ENCODE peak calls at places on chromosomes 13 and 19, in six cellular contexts. G, W, I, S, C and X are unnamed samples.

GRCh38 chr13:76036176-76036575 is 400.0 kb downstream of the LMO7 start:
- DNase-seq in S (no peak), C (no peak), W (peak), I (no peak), G (no peak), X (no peak)

GRCh38 chr19:2807379-2808128 is 12.1 kb upstream of the ZNF554 start:
- DNase-seq in S (no peak), I (peak), C (no peak), W (no peak), G (no peak), X (no peak)

GRCh38 chr13:41603917-41604316 is 146.6 kb downstream of the RGCC start:
- DNase-seq in C (peak), G (no peak), I (no peak), W (peak), S (peak), X (peak)

GRCh38 chr13:39016789-39017188 is 21.1 kb downstream of the PROSER1 start:
- DNase-seq in S (peak), W (peak), G (no peak), I (no peak), C (no peak), X (peak)

GRCh38 chr19:45451181-45451849 is 16.5 kb upstream of the FOSB start:
- DNase-seq in C (peak), W (peak), G (no peak), S (peak), I (no peak), X (peak)

GRCh38 chr19:27867981-27868380 is 1345.0 kb downstream of the UQCRFS1 start:
- DNase-seq in C (no peak), W (no peak), G (no peak), S (no peak), I (no peak), X (no peak)

GRCh38 chr13:51998723-51999471 is 12.4 kb downstream of the ATP7B start:
- DNase-seq in C (no peak), S (no peak), W (no peak), I (no peak), G (no peak), X (no peak)

GRCh38 chr19:1004204-1004802 is 4.1 kb downstream of the GRIN3B start:
- DNase-seq in I (no peak), W (no peak), S (no peak), G (no peak), C (no peak), X (no peak)

GRCh38 chr13:92676246-92676645 is 550.4 kb upstream of the GPC6 start:
- DNase-seq in G (no peak), S (no peak), I (no peak), W (no peak), C (no peak), X (no peak)

GRCh38 chr19:7521551-7522071 is 813 bp upstream of the MCOLN1 start:
- DNase-seq in W (no peak), G (no peak), S (no peak), C (no peak), I (no peak), X (no peak)
- H3K9ac ChIP-seq in W (peak), G (no peak), S (peak), C (peak), I (no peak), X (peak)

DNA sequence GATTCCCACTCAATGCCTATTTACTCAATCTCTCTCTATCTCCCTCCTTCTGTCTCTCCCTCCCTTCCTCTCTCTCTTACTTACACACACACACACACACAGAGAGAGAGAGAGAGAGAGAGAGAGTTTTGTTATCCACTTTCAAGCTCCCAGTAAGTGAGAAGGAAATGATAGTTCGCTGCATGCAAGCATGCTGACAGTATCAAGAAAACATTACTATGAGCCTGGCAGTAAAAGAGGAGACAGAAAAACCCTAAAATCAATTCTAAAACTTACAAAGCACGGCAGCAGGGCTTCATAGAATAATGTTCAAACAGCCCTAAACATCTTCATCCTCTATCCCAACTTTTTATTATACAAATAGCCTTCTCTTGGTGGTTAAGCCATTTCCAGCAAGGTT is 171.9 kb downstream of the FOXO1 start:
- DNase-seq in I (no peak), S (no peak), G (no peak), W (no peak), C (peak), X (no peak)
- H3K9ac ChIP-seq in I (no peak), S (no peak), G (no peak), W (no peak), C (no peak), X (no peak)

GRCh38 chr13:21691928-21692327 is 21.1 kb downstream of the FGF9 start:
- DNase-seq in I (no peak), W (no peak), G (no peak), C (no peak), S (no peak), X (no peak)

GRCh38 chr13:21696865-21697448 is 26.1 kb downstream of the FGF9 start:
- DNase-seq in S (no peak), C (no peak), G (no peak), W (no peak), I (no peak), X (no peak)

GRCh38 chr13:21691500-21691899 is 20.6 kb downstream of the FGF9 start:
- DNase-seq in W (no peak), S (no peak), C (no peak), I (no peak), G (no peak), X (no peak)

GRCh38 chr13:21695536-21695935 is 24.7 kb downstream of the FGF9 start:
- DNase-seq in I (no peak), G (no peak), S (no peak), C (no peak), W (no peak), X (no peak)

GRCh38 chr13:21694831-21695230 is 24.0 kb downstream of the FGF9 start:
- DNase-seq in S (no peak), G (no peak), I (no peak), W (no peak), C (no peak), X (no peak)
- H3K9ac ChIP-seq in S (no peak), G (no peak), I (no peak), W (no peak), C (no peak), X (no peak)

DNA sequence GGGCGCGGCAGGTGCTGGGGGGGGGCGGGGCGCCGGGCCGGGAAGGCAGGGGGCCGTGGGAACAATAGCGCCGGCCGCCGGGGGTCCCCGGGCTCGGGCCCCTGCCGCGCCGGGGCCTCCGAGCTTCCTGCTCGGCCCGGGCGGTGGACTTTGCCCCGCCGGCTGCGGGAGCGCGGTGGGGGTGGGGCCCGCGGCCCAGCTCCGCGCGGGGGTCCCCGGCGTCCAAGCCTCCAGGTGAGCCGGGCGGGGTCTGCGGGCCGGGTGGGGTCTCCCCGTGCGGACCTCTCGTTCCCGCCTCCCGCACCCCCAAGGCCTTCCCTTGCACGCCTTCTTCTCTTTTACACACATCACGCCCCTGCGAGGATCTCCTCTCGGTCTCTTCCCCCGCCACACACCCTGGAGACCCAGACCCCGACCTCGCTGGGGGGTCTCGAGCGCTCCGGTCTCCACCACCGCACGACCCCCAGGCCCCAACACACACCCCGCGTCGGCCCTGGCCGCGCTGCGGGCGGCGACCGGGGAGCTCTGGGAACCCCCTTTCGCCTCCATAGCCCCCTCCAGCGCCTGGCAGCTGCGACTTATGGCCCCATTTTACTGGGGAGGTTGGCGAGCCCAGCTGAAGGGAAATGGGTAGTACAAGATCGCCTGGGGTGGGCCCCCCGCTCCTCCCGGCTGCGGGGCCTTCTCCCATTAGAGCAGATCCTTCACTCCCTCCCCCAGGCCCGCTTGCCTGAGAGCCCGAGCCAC is 701 bp downstream of the CAMSAP3 start:
- DNase-seq in W (no peak), C (no peak), G (no peak), I (no peak), S (no peak), X (no peak)
- H3K9ac ChIP-seq in W (no peak), C (no peak), G (peak), I (peak), S (no peak), X (no peak)